ENCODE peak calls at places on chromosomes 12 and 14, in eight cellular contexts. R is GM12891, B is NCI-H2171 treated with DMSO at 0.1 percent for 48 hours, H is fibroblast of lung, T is cardiac fibroblast, F is A673, O is COLO829, K is neural crest cell. U is an unnamed sample.

GRCh38 chr12:90794212-90794611 is 160.8 kb downstream of the CCER1 start:
- DNase-seq in R (no peak), B (no peak), H (no peak), T (no peak), F (no peak), O (no peak), K (no peak), U (peak)

GRCh38 chr12:6923003-6923732 is 4.6 kb upstream of the ATN1 start:
- DNase-seq in R (no peak), B (no peak), H (no peak), T (no peak), F (no peak), O (no peak), K (no peak), U (no peak)

GRCh38 chr14:100076630-100077029 is 11.4 kb downstream of the EVL start:
- DNase-seq in R (no peak), B (no peak), H (peak), T (peak), F (no peak), O (no peak), K (no peak), U (peak)

GRCh38 chr14:46051801-46052200 is 599.8 kb downstream of the RPL10L start:
- DNase-seq in R (no peak), B (no peak), H (peak), T (no peak), F (no peak), O (no peak), K (no peak), U (no peak)

GRCh38 chr12:126767334-126767733 is 1499.6 kb upstream of the TMEM132C start:
- DNase-seq in R (no peak), B (no peak), H (no peak), T (no peak), F (no peak), O (no peak), K (no peak), U (no peak)

GRCh38 chr12:48765753-48766162 is 23.1 kb downstream of the ADCY6 start:
- DNase-seq in R (no peak), B (no peak), H (no peak), T (peak), F (no peak), O (no peak), K (no peak), U (peak)

GRCh38 chr12:24664151-24664550 is 284.8 kb downstream of the BCAT1 start:
- DNase-seq in R (no peak), B (no peak), H (peak), T (peak), F (no peak), O (no peak), K (no peak), U (peak)

GRCh38 chr12:9347328-9348127 is 139.3 kb upstream of the PZP start:
- DNase-seq in R (no peak), B (no peak), H (peak), T (peak), F (no peak), O (no peak), K (no peak), U (peak)

GRCh38 chr14:47917344-47917954 is 242.0 kb upstream of the MDGA2 start:
- DNase-seq in R (no peak), B (peak), H (peak), T (peak), F (peak), O (no peak), K (peak), U (peak)

GRCh38 chr12:49026678-49027480 is 8.3 kb upstream of the PRKAG1 start:
- DNase-seq in R (no peak), B (no peak), H (no peak), T (no peak), F (no peak), O (no peak), K (no peak), U (no peak)